ENCODE peak calls at places on chromosomes 6 and 20, in five cellular contexts. Y is body of pancreas, N is breast epithelium, P is cardiac fibroblast, T is uterus. O is an unnamed sample.

GRCh38 chr20:3222635-3223600 is 13.6 kb downstream of the ITPA start:
- DNase-seq in Y (peak), N (peak), P (no peak), T (no peak), O (no peak)

GRCh38 chr6:52423971-52424381 is 3.8 kb downstream of the EFHC1 start:
- DNase-seq in Y (no peak), N (no peak), P (peak), T (no peak), O (no peak)

GRCh38 chr6:149211046-149211571 is 106.4 kb upstream of the TAB2 start:
- DNase-seq in Y (no peak), N (no peak), P (peak), T (no peak), O (no peak)

GRCh38 chr6:52503853-52504777 is 72.7 kb downstream of the TRAM2 start:
- DNase-seq in Y (peak), N (peak), P (peak), T (peak), O (peak)

GRCh38 chr6:7439243-7439642 is 49.6 kb downstream of the RIOK1 start:
- DNase-seq in Y (no peak), N (no peak), P (no peak), T (no peak), O (no peak)

GRCh38 chr6:150550244-150550643 is 49.4 kb upstream of the PLEKHG1 start:
- DNase-seq in Y (no peak), N (no peak), P (no peak), T (no peak), O (no peak)

GRCh38 chr6:34273242-34273805 is 24.5 kb upstream of the SMIM29 start:
- DNase-seq in Y (peak), N (no peak), P (peak), T (peak), O (no peak)

GRCh38 chr6:165695736-165696515 is 32.9 kb upstream of the PDE10A start:
- DNase-seq in Y (no peak), N (no peak), P (peak), T (no peak), O (no peak)

GRCh38 chr20:346640-347316 is at the start of gene NRSN2:
- DNase-seq in Y (peak), N (peak), P (peak), T (peak), O (no peak)

GRCh38 chr6:136147342-136147741 is 102.8 kb downstream of the MTFR2 start:
- DNase-seq in Y (no peak), N (no peak), P (no peak), T (no peak), O (no peak)
- TF ChIP-seq CTCF in Y (no peak), N (no peak), P (no peak), T (no peak), O (no peak)

GRCh38 chr6:169096326-169096882 is 157.2 kb downstream of the THBS2 start:
- DNase-seq in Y (no peak), N (no peak), P (peak), T (no peak), O (no peak)
- TF ChIP-seq CTCF in Y (no peak), N (no peak), P (peak), T (no peak), O (no peak)

DNA sequence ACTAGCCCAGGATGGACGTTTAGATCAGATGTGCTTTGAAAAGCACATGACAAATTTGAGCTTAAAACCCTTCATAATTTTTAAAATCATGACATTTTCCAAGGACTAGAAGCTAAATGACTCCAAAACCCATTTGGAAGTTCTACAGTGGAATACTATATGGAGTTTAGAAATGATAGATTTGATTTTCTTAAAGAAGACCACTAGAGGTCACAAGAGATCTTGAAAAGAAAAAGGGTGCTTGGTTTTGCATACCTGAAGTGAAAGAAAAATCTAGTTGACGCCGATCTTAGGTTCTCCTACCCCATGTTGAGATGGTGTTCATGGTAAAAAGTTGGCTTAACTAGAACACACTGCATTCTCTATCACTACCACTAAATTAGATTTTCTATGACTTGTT is 31.5 kb downstream of the CFAP61 start:
- DNase-seq in Y (no peak), N (no peak), P (peak), T (no peak), O (no peak)
- TF ChIP-seq CTCF in Y (peak), N (peak), P (peak), T (peak), O (no peak)

GRCh38 chr20:25539742-25540201 is 45.6 kb downstream of the NINL start:
- DNase-seq in Y (no peak), N (no peak), P (peak), T (no peak), O (no peak)

GRCh38 chr20:25541676-25542075 is 43.7 kb downstream of the NINL start:
- DNase-seq in Y (no peak), N (no peak), P (peak), T (no peak), O (no peak)

GRCh38 chr20:25538838-25539665 is 46.3 kb downstream of the NINL start:
- DNase-seq in Y (no peak), N (no peak), P (no peak), T (no peak), O (no peak)

GRCh38 chr20:25537890-25538289 is 47.4 kb downstream of the NINL start:
- DNase-seq in Y (no peak), N (no peak), P (no peak), T (no peak), O (no peak)

GRCh38 chr20:25540273-25540672 is 45.1 kb downstream of the NINL start:
- DNase-seq in Y (no peak), N (no peak), P (peak), T (no peak), O (no peak)
- TF ChIP-seq CTCF in Y (peak), N (peak), P (peak), T (peak), O (no peak)

GRCh38 chr20:17682103-17682888 is at the start of gene RRBP1:
- DNase-seq in Y (peak), N (peak), P (peak), T (peak), O (peak)
- TF ChIP-seq CTCF in Y (peak), N (peak), P (peak), T (peak), O (no peak)

DNA sequence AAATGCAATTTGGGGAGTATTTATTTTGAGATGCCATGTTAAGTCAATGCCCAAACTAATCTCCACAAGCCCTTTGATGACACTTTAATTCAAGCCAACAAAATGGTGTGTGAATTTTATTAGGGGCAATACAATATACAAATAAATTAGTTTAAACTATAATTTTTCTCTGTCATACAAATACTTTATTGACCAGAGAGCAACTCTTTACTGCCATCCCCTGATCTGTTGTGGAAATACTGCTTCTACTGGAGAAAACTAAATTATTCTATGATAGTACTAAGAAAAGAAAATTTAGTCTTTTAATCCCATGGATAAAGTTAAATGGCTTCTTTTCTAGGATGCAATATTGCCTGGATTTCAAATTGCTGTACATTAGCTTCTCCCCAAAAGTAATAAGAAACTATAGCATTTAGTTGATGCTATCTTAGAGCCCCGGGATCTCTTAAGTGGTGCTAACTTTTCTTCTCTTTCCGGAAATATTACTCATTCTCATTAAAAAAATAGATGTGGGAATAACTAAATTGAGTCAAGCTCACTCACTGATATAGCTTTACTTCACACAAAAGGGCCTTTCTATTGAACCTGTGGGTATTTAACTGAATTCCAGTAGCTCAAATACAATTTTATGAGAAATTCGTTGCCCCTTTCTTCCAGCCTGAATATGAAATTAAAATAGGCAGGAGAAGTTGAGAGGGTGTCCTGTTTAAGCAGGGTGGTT is 49.2 kb downstream of the SMPDL3A start:
- DNase-seq in Y (no peak), N (no peak), P (peak), T (no peak), O (no peak)
- TF ChIP-seq CTCF in Y (peak), N (no peak), P (peak), T (no peak), O (no peak)